ENCODE peak calls at places on chromosomes 7 and 10, in ten cellular contexts. O, G, D, F, E, Y, X, M, W and S are unnamed samples.

GRCh38 chr10:83908506-83908905 is 230.8 kb upstream of the GHITM start:
- DNase-seq in F (no peak), G (no peak), M (no peak), O (no peak), E (no peak), W (no peak), Y (no peak), X (no peak), D (no peak), S (no peak)

GRCh38 chr10:58781873-58782488 is 269.3 kb downstream of the BICC1 start:
- DNase-seq in F (peak; percentile 66), D (peak; percentile 43), E (peak; percentile 47), M (peak; percentile 8), O (no peak), Y (peak; percentile 56), W (no peak), G (peak; percentile 93), X (peak; percentile 79), S (peak; percentile 68)

GRCh38 chr7:130127404-130128395 is 57.4 kb downstream of the KLHDC10 start:
- DNase-seq in O (no peak), Y (no peak), W (no peak), D (no peak), F (peak; percentile 64), X (peak; percentile 32), M (no peak), E (no peak), G (no peak), S (peak; percentile 11)

GRCh38 chr10:19929466-19930140 is 113.4 kb downstream of the PLXDC2 start:
- DNase-seq in Y (no peak), F (peak; percentile 68), G (no peak), O (no peak), M (no peak), X (peak; percentile 83), E (no peak), W (no peak), D (peak; percentile 78), S (peak; percentile 90)

GRCh38 chr7:79652619-79653018 is 199.2 kb upstream of the MAGI2 start:
- DNase-seq in M (no peak), D (peak; percentile 11), F (peak; percentile 25), Y (no peak), G (no peak), X (no peak), O (no peak), W (no peak), E (no peak), S (no peak)

GRCh38 chr10:74081918-74082317 is 68.7 kb downstream of the AP3M1 start:
- DNase-seq in Y (no peak), W (no peak), F (no peak), X (no peak), M (no peak), O (no peak), D (no peak), E (no peak), G (no peak), S (no peak)

GRCh38 chr7:151992375-151992774 is 33.1 kb upstream of the GALNT11 start:
- DNase-seq in E (peak; percentile 85), Y (peak; percentile 78), X (peak; percentile 15), G (peak; percentile 68), W (peak; percentile 57), O (peak; percentile 39), F (peak; percentile 17), D (peak; percentile 15), M (no peak), S (peak; percentile 47)

GRCh38 chr7:88670536-88670935 is 89.0 kb upstream of the ZNF804B start:
- DNase-seq in W (no peak), X (no peak), D (no peak), F (no peak), E (no peak), O (no peak), M (no peak), Y (no peak), G (no peak), S (no peak)

GRCh38 chr10:58512470-58513188 is at the start of gene BICC1:
- DNase-seq in G (peak; percentile 37), F (peak; percentile 58), D (peak; percentile 31), O (peak; percentile 33), X (no peak), Y (peak; percentile 74), W (peak; percentile 35), M (no peak), E (no peak), S (peak; percentile 48)

GRCh38 chr7:98128346-98128745 is 21.7 kb downstream of the LMTK2 start:
- DNase-seq in X (no peak), D (no peak), O (no peak), F (no peak), W (no peak), G (no peak), Y (no peak), M (no peak), E (no peak), S (no peak)

GRCh38 chr7:98120559-98120958 is 13.9 kb downstream of the LMTK2 start:
- DNase-seq in O (no peak), E (no peak), Y (no peak), X (no peak), W (no peak), G (no peak), D (no peak), F (no peak), M (no peak), S (no peak)

GRCh38 chr7:98126311-98127142 is 19.9 kb downstream of the LMTK2 start:
- DNase-seq in O (no peak), M (no peak), E (no peak), Y (no peak), F (no peak), G (peak; percentile 24), W (no peak), D (no peak), X (no peak), S (peak; percentile 43)

GRCh38 chr7:98123073-98123696 is 16.5 kb downstream of the LMTK2 start:
- DNase-seq in G (no peak), F (no peak), X (no peak), E (no peak), O (no peak), M (no peak), D (no peak), W (no peak), Y (no peak), S (no peak)

DNA sequence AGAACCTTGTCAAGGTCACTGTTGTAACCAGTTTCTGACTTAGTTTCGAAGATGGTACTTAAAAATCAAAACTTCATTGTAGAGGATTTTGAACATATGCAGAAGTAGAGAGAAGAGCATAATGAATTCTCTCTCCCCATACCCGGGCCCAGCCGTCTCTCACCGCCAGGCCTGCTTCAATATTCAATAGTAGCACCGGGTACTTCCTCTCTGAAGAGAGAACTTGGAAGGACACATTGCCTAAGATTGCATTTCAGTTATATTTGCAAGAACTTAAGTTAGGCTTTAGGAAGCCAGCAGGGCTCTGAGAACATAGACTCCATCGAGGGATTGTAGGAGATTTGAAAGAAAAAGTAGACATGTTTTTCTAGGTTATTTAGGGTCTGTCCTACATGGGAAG is 19.1 kb downstream of the LMTK2 start:
- DNase-seq in E (no peak), Y (no peak), M (no peak), X (no peak), F (no peak), D (no peak), W (no peak), G (no peak), O (no peak), S (no peak)
- H3K4me3 ChIP-seq in E (no peak overlapping the region), Y (no peak overlapping the region), M (no peak overlapping the region), X (no peak overlapping the region), F (no peak overlapping the region), D (no peak overlapping the region), W (no peak overlapping the region), G (no peak overlapping the region), O (no peak overlapping the region), S (no peak overlapping the region)

GRCh38 chr7:92830532-92831110 is 5.8 kb downstream of the CDK6 start:
- DNase-seq in Y (no peak), E (no peak), D (no peak), M (no peak), X (no peak), W (no peak), O (no peak), F (no peak), G (no peak), S (no peak)

GRCh38 chr7:92833766-92834605 is 2.4 kb downstream of the CDK6 start:
- DNase-seq in O (peak; percentile 88), W (peak; percentile 80), M (no peak), F (peak; percentile 81), E (no peak), D (peak; percentile 80), Y (peak; percentile 78), G (peak; percentile 67), X (peak; percentile 75), S (peak; percentile 67)

GRCh38 chr7:92833024-92833765 is 3.2 kb downstream of the CDK6 start:
- DNase-seq in W (peak; percentile 92), O (peak; percentile 93), E (peak; percentile 70), X (peak; percentile 86), G (peak; percentile 82), F (peak; percentile 82), Y (peak; percentile 90), M (no peak), D (peak; percentile 60), S (peak; percentile 78)

GRCh38 chr7:92831716-92832622 is 4.4 kb downstream of the CDK6 start:
- DNase-seq in O (peak; percentile 21), G (peak; percentile 64), E (no peak), D (peak; percentile 90), X (peak; percentile 97), Y (no peak), F (peak; percentile 88), M (no peak), W (no peak), S (peak; percentile 96)

GRCh38 chr7:92832623-92833023 is 3.8 kb downstream of the CDK6 start:
- DNase-seq in W (no peak), Y (no peak), M (no peak), F (no peak), D (no peak), E (no peak), X (no peak), O (no peak), G (peak; percentile 11), S (no peak)
- TF ChIP-seq CTCF in W (no peak), Y (no peak), M (no peak), F (no peak), D (no peak), E (no peak), X (no peak), O (no peak), G (no peak), S (no peak)

DNA sequence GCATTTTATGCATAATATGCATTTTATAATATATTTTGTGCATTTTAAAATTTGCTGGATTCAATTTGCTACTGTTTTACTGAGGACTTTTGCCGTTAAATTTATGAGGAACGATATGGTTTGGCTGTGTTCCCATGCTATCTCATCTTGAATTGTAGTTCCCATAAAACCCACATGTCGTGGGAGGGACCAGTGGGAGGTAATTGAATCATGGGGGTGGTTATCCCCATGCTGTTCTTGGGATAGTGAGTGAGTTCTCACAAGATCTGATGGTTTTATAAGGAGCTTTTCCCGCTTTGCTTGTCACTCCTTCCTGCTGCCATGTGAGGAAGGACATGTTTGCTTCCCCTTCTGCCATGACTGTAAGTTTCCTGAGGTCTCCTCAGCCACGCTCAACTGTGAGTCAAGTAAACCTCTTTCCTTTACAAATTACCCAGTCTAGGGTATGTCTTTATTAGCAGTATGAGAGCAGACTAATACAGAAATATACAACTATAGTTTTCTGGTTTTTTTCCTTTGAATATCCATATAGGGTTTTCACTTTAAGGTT is 201.4 kb upstream of the SH2B2 start:
- DNase-seq in W (no peak), Y (no peak), E (no peak), M (no peak), D (no peak), G (peak; percentile 18), O (no peak), F (no peak), X (no peak), S (no peak)
- H3K4me3 ChIP-seq in W (no peak overlapping the region), Y (no peak overlapping the region), E (no peak overlapping the region), M (no peak overlapping the region), D (no peak overlapping the region), G (no peak overlapping the region), O (no peak overlapping the region), F (no peak overlapping the region), X (no peak overlapping the region), S (no peak overlapping the region)

GRCh38 chr7:23539494-23539907 is 7.7 kb upstream of the TRA2A start:
- DNase-seq in E (no peak), O (no peak), G (no peak), X (no peak), M (peak; percentile 62), W (no peak), Y (no peak), D (no peak), F (no peak), S (no peak)
- TF ChIP-seq CTCF in E (no peak), O (no peak), G (no peak), X (no peak), M (no peak), W (no peak), Y (no peak), D (no peak), F (no peak), S (no peak)